ENCODE peak calls at places on chromosome 1, in seven cellular contexts. T, G, M, S, I, Z and O are unnamed samples.

GRCh38 chr1:24970399-24970753 is 40.3 kb upstream of the RUNX3 start:
- DNase-seq in T (no peak), G (no peak), M (no peak), S (no peak), I (no peak), Z (no peak), O (no peak)

GRCh38 chr1:6958407-6958806 is 173.2 kb downstream of the CAMTA1 start:
- DNase-seq in T (no peak), G (no peak), M (no peak), S (no peak), I (no peak), Z (no peak), O (no peak)

GRCh38 chr1:35031103-35031452 is 667 bp downstream of the ZMYM6 start:
- DNase-seq in T (peak; percentile 11), G (no peak), M (no peak), S (no peak), I (no peak), Z (no peak), O (no peak)

GRCh38 chr1:30852026-30852425 is 56.5 kb downstream of the SDC3 start:
- DNase-seq in T (peak; percentile 11), G (peak; percentile 39), M (peak; percentile 89), S (no peak), I (peak; percentile 65), Z (no peak), O (peak; percentile 90)

GRCh38 chr1:82920418-82921248 is 1078.3 kb downstream of the TTLL7 start:
- DNase-seq in T (no peak), G (no peak), M (no peak), S (no peak), I (no peak), Z (no peak), O (no peak)

GRCh38 chr1:41783189-41783639 is 135.5 kb downstream of the HIVEP3 start:
- DNase-seq in T (peak; percentile 48), G (no peak), M (no peak), S (peak; percentile 16), I (no peak), Z (no peak), O (no peak)

GRCh38 chr1:84582802-84583587 is 8.8 kb upstream of the CTBS start:
- DNase-seq in T (no peak), G (no peak), M (no peak), S (no peak), I (no peak), Z (no peak), O (no peak)

GRCh38 chr1:198079432-198079951 is 77.3 kb upstream of the NEK7 start:
- DNase-seq in T (no peak), G (no peak), M (no peak), S (no peak), I (no peak), Z (no peak), O (no peak)

GRCh38 chr1:181094813-181095212 is 6.3 kb downstream of the IER5 start:
- DNase-seq in T (no peak), G (no peak), M (no peak), S (no peak), I (no peak), Z (no peak), O (no peak)